ENCODE peak calls at places on chromosomes 2 and 18, in seven cellular contexts. U is psoas muscle, R is DND-41, E is heart right ventricle, G is fibroblast of the aortic adventitia, D is OCI-LY7, B is transverse colon. A is an unnamed sample.

GRCh38 chr2:164992818-164993217 is 37.5 kb upstream of the SLC38A11 start:
- DNase-seq in U (no peak), R (peak; percentile 59), E (peak; percentile 73), G (peak; percentile 89), D (peak; percentile 81), B (peak; percentile 52), A (peak; percentile 86)

GRCh38 chr2:45018033-45018432 is 8.8 kb upstream of the SIX2 start:
- DNase-seq in U (no peak), R (no peak), E (no peak), G (no peak), D (no peak), B (no peak), A (no peak)

GRCh38 chr18:32297851-32298250 is 108.0 kb downstream of the MEP1B start:
- DNase-seq in U (no peak), R (no peak), E (no peak), G (no peak), D (no peak), B (no peak), A (no peak)

GRCh38 chr18:31203086-31203793 is 40.6 kb upstream of the DSC1 start:
- DNase-seq in U (no peak), R (no peak), E (no peak), G (no peak), D (no peak), B (peak; percentile 58), A (no peak)

GRCh38 chr18:449374-449773 is 51.1 kb downstream of the COLEC12 start:
- DNase-seq in U (peak; percentile 56), R (no peak), E (no peak), G (peak; percentile 38), D (no peak), B (no peak), A (no peak)

GRCh38 chr2:219775506-219775905 is 148.1 kb downstream of the SLC4A3 start:
- DNase-seq in U (no peak), R (no peak), E (no peak), G (no peak), D (no peak), B (no peak), A (no peak)

GRCh38 chr18:69936191-69936558 is 11.5 kb downstream of the CD226 start:
- DNase-seq in U (no peak), R (no peak), E (peak; percentile 12), G (peak; percentile 36), D (no peak), B (no peak), A (peak; percentile 5)

GRCh38 chr2:70921031-70921430 is 14.7 kb upstream of the ATP6V1B1 start:
- DNase-seq in U (peak; percentile 41), R (no peak), E (no peak), G (no peak), D (no peak), B (no peak), A (no peak)

GRCh38 chr2:148819019-148819418 is 56.0 kb upstream of the KIF5C start:
- DNase-seq in U (no peak), R (no peak), E (no peak), G (no peak), D (no peak), B (no peak), A (no peak)

GRCh38 chr2:1572638-1573037 is 159.4 kb downstream of the TPO start:
- DNase-seq in U (peak; percentile 83), R (no peak), E (peak; percentile 75), G (peak; percentile 49), D (no peak), B (no peak), A (peak; percentile 54)

GRCh38 chr2:205848601-205849000 is 166.3 kb downstream of the NRP2 start:
- DNase-seq in U (no peak), R (no peak), E (no peak), G (peak; percentile 53), D (no peak), B (no peak), A (no peak)

GRCh38 chr2:236178921-236179652 is 10.9 kb upstream of the GBX2 start:
- DNase-seq in U (no peak), R (no peak), E (no peak), G (no peak), D (no peak), B (no peak), A (no peak)

GRCh38 chr18:31105733-31106132 is 3.5 kb upstream of the DSC2 start:
- DNase-seq in U (no peak), R (no peak), E (no peak), G (no peak), D (no peak), B (no peak), A (no peak)

GRCh38 chr2:203584784-203585183 is 49.7 kb upstream of the RAPH1 start:
- DNase-seq in U (no peak), R (no peak), E (no peak), G (no peak), D (no peak), B (no peak), A (no peak)

GRCh38 chr2:238627899-238628298 is 201.2 kb downstream of the ASB1 start:
- DNase-seq in U (no peak), R (no peak), E (no peak), G (no peak), D (no peak), B (no peak), A (no peak)
- H3K4me3 ChIP-seq in U (no peak overlapping the region), R (no peak overlapping the region), E (no peak overlapping the region), G (no peak overlapping the region), D (no peak overlapping the region), B (no peak overlapping the region), A (no peak overlapping the region)

GRCh38 chr18:59057493-59057795 is 82.2 kb upstream of the SEC11C start:
- DNase-seq in U (no peak), R (no peak), E (no peak), G (no peak), D (no peak), B (no peak), A (no peak)
- TF ChIP-seq CTCF in U (no peak), R (no peak), E (no peak), G (no peak), D (peak; percentile 41), B (no peak), A (no peak)

GRCh38 chr18:75638597-75639467 is 211.3 kb upstream of the SMIM21 start:
- DNase-seq in U (no peak), R (no peak), E (peak; percentile 38), G (peak; percentile 79), D (no peak), B (no peak), A (peak; percentile 71)
- H3K4me3 ChIP-seq in U (peak overlapping the region; percentile 22), R (no peak overlapping the region), E (peak overlapping the region; percentile 24), G (peak overlapping the region; percentile 45), D (no peak overlapping the region), B (peak overlapping the region; percentile 18), A (peak overlapping the region; percentile 35)

DNA sequence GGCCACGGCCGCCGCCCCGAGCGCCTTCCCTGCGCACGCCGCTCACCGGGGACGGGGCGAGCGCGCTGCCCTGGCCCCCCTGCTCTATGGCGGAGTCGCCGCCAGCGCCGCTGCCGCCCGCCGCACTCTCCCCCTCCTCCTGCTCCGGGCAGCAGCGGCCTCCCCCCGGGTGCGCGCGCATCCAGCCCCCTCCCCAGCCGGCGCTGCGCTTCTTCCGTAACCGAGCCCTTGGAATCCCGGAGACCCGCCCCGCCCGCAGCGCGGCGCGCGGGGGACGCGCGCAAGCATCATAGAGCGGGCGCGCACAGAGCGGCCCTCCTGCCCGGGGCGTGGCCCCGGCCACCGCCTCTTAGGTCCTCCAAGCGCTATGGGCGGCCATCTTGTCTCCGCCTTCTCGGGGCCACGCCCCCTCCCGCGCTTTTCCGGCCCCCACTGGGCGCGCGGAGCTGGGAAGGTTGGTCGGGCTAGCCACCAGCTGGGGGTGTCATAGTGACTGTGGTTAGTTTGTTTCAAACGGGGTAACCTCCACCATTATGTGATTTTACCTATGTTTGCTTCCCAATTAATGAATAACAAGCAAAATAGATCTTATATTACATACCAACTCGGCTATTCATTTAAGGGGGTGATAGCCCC is at the start of gene MBD2:
- DNase-seq in U (peak; percentile 97), R (peak; percentile 96), E (peak; percentile 94), G (peak; percentile 91), D (peak; percentile 94), B (peak; percentile 96), A (peak; percentile 97)
- TF ChIP-seq CTCF in U (peak; percentile 12), R (peak; percentile 43), E (no peak), G (no peak), D (peak; percentile 52), B (no peak), A (peak; percentile 25)

DNA sequence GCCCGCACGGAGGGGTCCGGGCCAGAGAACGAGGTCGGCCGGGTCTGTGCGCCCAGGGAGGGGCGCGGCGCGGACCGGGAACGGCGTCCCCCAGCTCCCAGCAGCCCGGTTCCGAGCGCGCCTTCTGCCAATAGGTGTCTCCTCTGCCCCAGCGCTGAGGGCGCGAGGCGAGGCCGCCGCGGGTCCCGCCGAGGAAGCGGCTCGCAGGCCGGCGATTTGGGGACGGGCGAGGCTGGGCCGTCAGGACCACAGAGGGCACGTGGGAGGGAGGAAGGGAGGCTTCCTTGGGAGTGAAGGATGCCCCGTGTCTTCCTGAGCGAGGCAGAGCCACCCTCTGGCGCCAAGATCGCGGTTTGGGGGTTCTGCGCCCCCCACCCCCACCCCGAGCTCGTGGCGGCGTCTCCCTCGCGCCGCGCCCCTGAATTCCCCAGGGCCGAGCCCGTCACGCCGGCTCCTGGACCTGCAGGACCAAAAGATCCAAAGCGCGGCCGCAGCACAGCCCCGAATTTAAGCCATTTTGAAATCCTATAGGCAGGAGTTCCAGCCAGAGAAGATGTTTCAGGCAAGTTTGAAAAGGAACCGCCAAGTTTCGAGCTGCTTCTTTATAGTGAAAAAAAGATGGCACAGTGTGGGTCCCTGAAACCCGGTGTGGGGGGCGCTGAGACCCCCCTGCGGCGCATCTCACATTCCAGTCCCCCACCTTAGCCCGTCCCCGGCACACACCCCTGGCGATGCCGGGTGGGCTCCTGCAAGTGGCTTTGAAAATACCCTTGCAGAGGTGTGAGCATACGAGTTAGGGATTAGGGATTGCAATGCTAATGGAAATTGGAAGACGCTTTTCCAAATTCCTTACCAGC is 929 bp downstream of the NFATC1 start:
- DNase-seq in U (peak; percentile 82), R (no peak), E (peak; percentile 61), G (peak; percentile 35), D (peak; percentile 61), B (peak; percentile 54), A (peak; percentile 21)
- H3K4me3 ChIP-seq in U (peak overlapping the region; percentile 75), R (no peak overlapping the region), E (peak overlapping the region; percentile 56), G (peak overlapping the region; percentile 60), D (peak overlapping the region; percentile 86), B (peak overlapping the region; percentile 60), A (peak overlapping the region; percentile 20)

DNA sequence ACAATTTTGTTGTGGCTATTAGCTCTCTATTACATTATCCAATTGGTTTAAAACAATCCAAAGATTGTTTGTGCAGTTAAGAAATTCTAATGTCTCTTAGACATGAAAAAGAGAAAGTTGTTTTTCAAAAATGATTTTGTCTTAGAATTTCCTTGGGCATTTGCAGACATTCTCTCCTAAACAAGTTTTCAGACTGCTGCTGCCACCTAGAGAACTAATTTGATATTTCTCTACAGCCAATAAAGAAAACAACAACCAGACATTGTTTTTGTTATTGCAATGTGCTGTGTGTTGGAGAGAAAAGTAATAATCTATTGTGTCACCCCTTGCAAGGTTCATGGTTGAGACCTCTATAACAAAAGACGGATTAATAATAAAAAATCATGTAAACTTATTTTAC is 119.0 kb upstream of the SYT4 start:
- DNase-seq in U (no peak), R (no peak), E (no peak), G (peak; percentile 20), D (no peak), B (no peak), A (peak; percentile 37)
- TF ChIP-seq CTCF in U (peak; percentile 6), R (peak; percentile 37), E (no peak), G (peak; percentile 23), D (peak; percentile 49), B (no peak), A (peak; percentile 26)

A was measured in astrocyte of the spinal cord.